ENCODE peak calls at places on chromosomes 7 and 10, in ten cellular contexts. Z, E, F, I, B, K, P, S, O and H are unnamed samples.

GRCh38 chr7:142108728-142109505 is 2.6 kb upstream of the MGAM2 start:
- DNase-seq in Z (no peak), E (no peak), F (no peak), I (no peak), B (no peak), K (no peak), P (no peak), S (no peak), O (no peak), H (no peak)

GRCh38 chr7:69282941-69283340 is 315.3 kb upstream of the AUTS2 start:
- DNase-seq in Z (no peak), E (no peak), F (no peak), I (no peak), B (no peak), K (no peak), P (no peak), S (no peak), O (no peak), H (no peak)

GRCh38 chr10:103067951-103068350 is 125.1 kb downstream of the NT5C2 start:
- DNase-seq in Z (no peak), E (no peak), F (no peak), I (no peak), B (no peak), K (no peak), P (peak; percentile 5), S (no peak), O (no peak), H (no peak)

GRCh38 chr10:70693619-70694286 is 21.4 kb downstream of the ADAMTS14 start:
- DNase-seq in Z (no peak), E (no peak), F (no peak), I (no peak), B (no peak), K (peak; percentile 98), P (no peak), S (no peak), O (peak; percentile 50), H (no peak)

GRCh38 chr10:12981570-12981969 is 19.9 kb downstream of the CCDC3 start:
- DNase-seq in Z (no peak), E (no peak), F (no peak), I (no peak), B (no peak), K (peak; percentile 26), P (no peak), S (no peak), O (no peak), H (no peak)

GRCh38 chr10:31101123-31101522 is 69.5 kb upstream of the ZNF438 start:
- DNase-seq in Z (no peak), E (peak; percentile 77), F (no peak), I (no peak), B (no peak), K (peak; percentile 85), P (peak; percentile 73), S (peak; percentile 58), O (no peak), H (no peak)

GRCh38 chr7:36526720-36527548 is 137.3 kb downstream of the ANLN start:
- DNase-seq in Z (no peak), E (peak; percentile 39), F (no peak), I (no peak), B (no peak), K (peak; percentile 75), P (no peak), S (no peak), O (no peak), H (no peak)

GRCh38 chr7:96282835-96283234 is 39.1 kb downstream of the SLC25A13 start:
- DNase-seq in Z (no peak), E (no peak), F (no peak), I (no peak), B (no peak), K (no peak), P (no peak), S (no peak), O (no peak), H (no peak)

GRCh38 chr7:15889501-15889900 is 203.0 kb upstream of the MEOX2 start:
- DNase-seq in Z (no peak), E (no peak), F (no peak), I (no peak), B (no peak), K (peak; percentile 26), P (no peak), S (no peak), O (peak; percentile 38), H (no peak)

GRCh38 chr10:117511601-117512390 is 30.8 kb upstream of the EMX2 start:
- DNase-seq in Z (no peak), E (no peak), F (no peak), I (no peak), B (no peak), K (no peak), P (peak; percentile 40), S (no peak), O (no peak), H (no peak)

GRCh38 chr10:53765311-53765710 is 992.7 kb upstream of the MBL2 start:
- DNase-seq in Z (no peak), E (no peak), F (no peak), I (no peak), B (no peak), K (no peak), P (no peak), S (no peak), O (no peak), H (no peak)

GRCh38 chr7:7699970-7700369 is 18.4 kb downstream of the RPA3 start:
- DNase-seq in Z (no peak), E (no peak), F (no peak), I (no peak), B (no peak), K (no peak), P (no peak), S (no peak), O (no peak), H (no peak)

GRCh38 chr10:104077282-104078151 is 8.2 kb downstream of the COL17A1 start:
- DNase-seq in Z (no peak), E (no peak), F (no peak), I (no peak), B (no peak), K (peak; percentile 48), P (no peak), S (no peak), O (no peak), H (no peak)

GRCh38 chr10:78407009-78407711 is 373.5 kb downstream of the RPS24 start:
- DNase-seq in Z (peak; percentile 80), E (peak; percentile 87), F (peak; percentile 38), I (peak; percentile 86), B (peak; percentile 90), K (peak; percentile 58), P (peak; percentile 83), S (peak; percentile 65), O (peak; percentile 51), H (peak; percentile 81)
- TF ChIP-seq CTCF in Z (no peak), E (no peak), F (no peak), I (no peak), B (no peak), K (no peak), P (no peak), S (no peak), O (no peak), H (no peak)

GRCh38 chr10:125379592-125379991 is 219.2 kb upstream of the CTBP2 start:
- DNase-seq in Z (no peak), E (no peak), F (no peak), I (no peak), B (no peak), K (no peak), P (no peak), S (no peak), O (no peak), H (no peak)

GRCh38 chr10:125370578-125370977 is 210.2 kb upstream of the CTBP2 start:
- DNase-seq in Z (peak; percentile 62), E (no peak), F (no peak), I (peak; percentile 40), B (no peak), K (no peak), P (no peak), S (no peak), O (no peak), H (no peak)

GRCh38 chr10:125373546-125373945 is 213.2 kb upstream of the CTBP2 start:
- DNase-seq in Z (no peak), E (no peak), F (no peak), I (no peak), B (no peak), K (no peak), P (no peak), S (no peak), O (no peak), H (no peak)

GRCh38 chr10:125377368-125377767 is 217.0 kb upstream of the CTBP2 start:
- DNase-seq in Z (no peak), E (no peak), F (no peak), I (no peak), B (no peak), K (peak; percentile 31), P (no peak), S (no peak), O (no peak), H (no peak)

DNA sequence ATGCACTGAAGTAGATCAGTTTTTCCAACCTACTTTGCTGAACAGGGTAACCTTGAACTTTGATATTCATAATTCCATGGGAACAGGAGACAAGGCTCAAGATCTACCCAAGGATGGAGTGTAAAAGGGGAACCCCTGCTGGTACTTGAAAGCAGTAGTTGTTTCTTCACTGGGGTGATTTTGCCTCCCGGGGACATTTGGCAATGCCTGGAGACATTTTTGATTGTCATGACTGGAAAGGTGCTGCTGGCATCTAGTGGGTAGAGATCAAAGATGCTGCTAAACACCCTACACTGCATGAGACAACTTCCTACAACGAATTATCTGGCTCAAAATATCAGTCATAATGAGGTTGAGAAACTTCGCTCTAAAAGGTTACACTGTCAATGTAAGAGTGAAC is 214.8 kb upstream of the CTBP2 start:
- DNase-seq in Z (no peak), E (no peak), F (no peak), I (no peak), B (no peak), K (no peak), P (no peak), S (no peak), O (no peak), H (no peak)
- TF ChIP-seq CTCF in Z (no peak), E (no peak), F (no peak), I (no peak), B (no peak), K (no peak), P (no peak), S (no peak), O (no peak), H (no peak)

GRCh38 chr7:65457705-65458104 is 84.0 kb downstream of the ZNF92 start:
- DNase-seq in Z (no peak), E (no peak), F (no peak), I (no peak), B (no peak), K (no peak), P (no peak), S (no peak), O (no peak), H (no peak)
- TF ChIP-seq CTCF in Z (no peak), E (no peak), F (no peak), I (no peak), B (no peak), K (no peak), P (no peak), S (no peak), O (no peak), H (no peak)

GRCh38 chr7:143388491-143389101 is 7.5 kb downstream of the ZYX start:
- DNase-seq in Z (peak; percentile 78), E (no peak), F (no peak), I (no peak), B (no peak), K (peak; percentile 29), P (peak; percentile 66), S (no peak), O (no peak), H (no peak)
- TF ChIP-seq CTCF in Z (no peak), E (no peak), F (no peak), I (no peak), B (no peak), K (no peak), P (no peak), S (no peak), O (no peak), H (no peak)

GRCh38 chr7:94441138-94441537 is 46.4 kb downstream of the COL1A2 start:
- DNase-seq in Z (no peak), E (no peak), F (no peak), I (no peak), B (no peak), K (no peak), P (no peak), S (no peak), O (no peak), H (no peak)
- TF ChIP-seq CTCF in Z (no peak), E (no peak), F (no peak), I (no peak), B (no peak), K (no peak), P (no peak), S (no peak), O (no peak), H (no peak)